ENCODE peak calls at places on chromosome 12, in four cellular contexts. One of them, this sample, is unnamed.
A peak's percentile ranks its signal among the peaks of the same experiment; 100 is the strongest.

GRCh38 chr12:10221846-10222245 is 9.2 kb downstream of the GABARAPL1 start:
- DNase-seq in K562: no peak
- DNase-seq in SK-N-SH: no peak
- DNase-seq in HepG2: no peak
- DNase-seq in this sample: no peak

GRCh38 chr12:78695749-78696148 is 168.8 kb upstream of the SYT1 start:
- DNase-seq in K562: no peak
- DNase-seq in SK-N-SH: no peak
- DNase-seq in HepG2: no peak
- DNase-seq in this sample: no peak

GRCh38 chr12:92605621-92606170 is 97.1 kb upstream of the PLEKHG7 start:
- DNase-seq in K562: no peak
- DNase-seq in SK-N-SH: no peak
- DNase-seq in HepG2: no peak
- DNase-seq in this sample: no peak

GRCh38 chr12:19575307-19576243 is 136.3 kb downstream of the AEBP2 start:
- DNase-seq in K562: no peak
- DNase-seq in SK-N-SH: peak; percentile 89
- DNase-seq in HepG2: peak; percentile 1
- DNase-seq in this sample: no peak

GRCh38 chr12:63319386-63319785 is 168.4 kb upstream of the AVPR1A start:
- DNase-seq in K562: no peak
- DNase-seq in SK-N-SH: no peak
- DNase-seq in HepG2: no peak
- DNase-seq in this sample: no peak

GRCh38 chr12:111031956-111032919 is 111.9 kb upstream of the MYL2 start:
- DNase-seq in K562: no peak
- DNase-seq in SK-N-SH: no peak
- DNase-seq in HepG2: no peak
- DNase-seq in this sample: no peak

GRCh38 chr12:69905801-69906200 is 80.8 kb downstream of the MYRFL start:
- DNase-seq in K562: no peak
- DNase-seq in SK-N-SH: no peak
- DNase-seq in HepG2: no peak
- DNase-seq in this sample: no peak

GRCh38 chr12:42609605-42610004 is 20.1 kb upstream of the PRICKLE1 start:
- DNase-seq in K562: no peak
- DNase-seq in SK-N-SH: no peak
- DNase-seq in HepG2: no peak
- DNase-seq in this sample: no peak

GRCh38 chr12:65936529-65936911 is 112.2 kb downstream of the HMGA2 start:
- DNase-seq in K562: no peak
- DNase-seq in SK-N-SH: no peak
- DNase-seq in HepG2: no peak
- DNase-seq in this sample: no peak

GRCh38 chr12:48021485-48022179 is 17.4 kb upstream of the COL2A1 start:
- DNase-seq in K562: no peak
- DNase-seq in SK-N-SH: no peak
- DNase-seq in HepG2: no peak
- DNase-seq in this sample: peak; percentile 81

GRCh38 chr12:40622246-40622838 is 69.9 kb upstream of the CNTN1 start:
- DNase-seq in K562: peak; percentile 11
- DNase-seq in SK-N-SH: peak; percentile 56
- DNase-seq in HepG2: peak; percentile 19
- DNase-seq in this sample: peak; percentile 71

GRCh38 chr12:13941258-13942249 is 39.8 kb downstream of the GRIN2B start:
- DNase-seq in K562: peak; percentile 15
- DNase-seq in SK-N-SH: peak; percentile 12
- DNase-seq in HepG2: peak; percentile 76
- DNase-seq in this sample: peak; percentile 74

GRCh38 chr12:57693317-57693658 is 644 bp upstream of the OS9 start:
- DNase-seq in K562: no peak
- DNase-seq in SK-N-SH: no peak
- DNase-seq in HepG2: no peak
- DNase-seq in this sample: no peak

GRCh38 chr12:105507311-105508035 is 177.0 kb downstream of the C12orf75 start:
- DNase-seq in K562: no peak
- DNase-seq in SK-N-SH: no peak
- DNase-seq in HepG2: no peak
- DNase-seq in this sample: no peak

GRCh38 chr12:81077686-81078441 is at the start of gene ACSS3:
- DNase-seq in K562: no peak
- DNase-seq in SK-N-SH: peak; percentile 9
- DNase-seq in HepG2: peak; percentile 67
- DNase-seq in this sample: peak; percentile 85

GRCh38 chr12:9687228-9687627 is 17.7 kb downstream of the CLEC2D start:
- DNase-seq in K562: peak; percentile 8
- DNase-seq in SK-N-SH: no peak
- DNase-seq in HepG2: no peak
- DNase-seq in this sample: no peak

GRCh38 chr12:120079352-120080042 is 37.1 kb downstream of the RAB35 start:
- DNase-seq in K562: no peak
- DNase-seq in SK-N-SH: no peak
- DNase-seq in HepG2: peak; percentile 78
- DNase-seq in this sample: no peak

GRCh38 chr12:105980048-105980447 is 158.7 kb downstream of the NUAK1 start:
- DNase-seq in K562: no peak
- DNase-seq in SK-N-SH: no peak
- DNase-seq in HepG2: no peak
- DNase-seq in this sample: no peak

GRCh38 chr12:112307219-112308062 is 74.8 kb downstream of the HECTD4 start:
- DNase-seq in K562: no peak
- DNase-seq in SK-N-SH: no peak
- DNase-seq in HepG2: no peak
- DNase-seq in this sample: no peak

GRCh38 chr12:112308184-112308583 is 74.0 kb downstream of the HECTD4 start:
- DNase-seq in K562: no peak
- DNase-seq in SK-N-SH: no peak
- DNase-seq in HepG2: no peak
- DNase-seq in this sample: no peak

GRCh38 chr12:112304411-112304810 is 77.8 kb downstream of the HECTD4 start:
- DNase-seq in K562: no peak
- DNase-seq in SK-N-SH: no peak
- DNase-seq in HepG2: no peak
- DNase-seq in this sample: no peak

GRCh38 chr12:112303799-112304198 is 78.4 kb downstream of the HECTD4 start:
- DNase-seq in K562: no peak
- DNase-seq in SK-N-SH: no peak
- DNase-seq in HepG2: no peak
- DNase-seq in this sample: no peak

GRCh38 chr12:112305951-112306350 is 76.3 kb downstream of the HECTD4 start:
- DNase-seq in K562: no peak
- DNase-seq in SK-N-SH: no peak
- DNase-seq in HepG2: no peak
- DNase-seq in this sample: no peak
- TF ChIP-seq FOXJ3 in K562: no peak
- TF ChIP-seq FOXJ3 in SK-N-SH: no peak
- TF ChIP-seq FOXJ3 in HepG2: no peak
- TF ChIP-seq FOXJ3 in this sample: no peak

GRCh38 chr12:56082967-56083366 is 3.0 kb downstream of the ERBB3 start:
- DNase-seq in K562: peak; percentile 50
- DNase-seq in SK-N-SH: no peak
- DNase-seq in HepG2: peak; percentile 48
- DNase-seq in this sample: no peak

GRCh38 chr12:56081393-56082347 is 1.7 kb downstream of the ERBB3 start:
- DNase-seq in K562: no peak
- DNase-seq in SK-N-SH: no peak
- DNase-seq in HepG2: peak; percentile 99
- DNase-seq in this sample: peak; percentile 14

GRCh38 chr12:56080556-56081138 is 682 bp downstream of the ERBB3 start:
- DNase-seq in K562: peak; percentile 16
- DNase-seq in SK-N-SH: no peak
- DNase-seq in HepG2: peak; percentile 96
- DNase-seq in this sample: peak; percentile 59

GRCh38 chr12:56079729-56080555 is at the start of gene ERBB3:
- DNase-seq in K562: peak; percentile 94
- DNase-seq in SK-N-SH: peak; percentile 84
- DNase-seq in HepG2: peak; percentile 82
- DNase-seq in this sample: peak; percentile 82

GRCh38 chr12:56082382-56082781 is 2.4 kb downstream of the ERBB3 start:
- DNase-seq in K562: no peak
- DNase-seq in SK-N-SH: no peak
- DNase-seq in HepG2: no peak
- DNase-seq in this sample: no peak
- TF ChIP-seq FOXJ3 in K562: no peak
- TF ChIP-seq FOXJ3 in SK-N-SH: no peak
- TF ChIP-seq FOXJ3 in HepG2: no peak
- TF ChIP-seq FOXJ3 in this sample: no peak

GRCh38 chr12:30692470-30692869 is 3.2 kb downstream of the IPO8 start:
- DNase-seq in K562: no peak
- DNase-seq in SK-N-SH: no peak
- DNase-seq in HepG2: no peak
- DNase-seq in this sample: no peak
- TF ChIP-seq FOXJ3 in K562: no peak
- TF ChIP-seq FOXJ3 in SK-N-SH: no peak
- TF ChIP-seq FOXJ3 in HepG2: no peak
- TF ChIP-seq FOXJ3 in this sample: no peak

GRCh38 chr12:112105891-112106290 is 2.7 kb downstream of the NAA25 start:
- DNase-seq in K562: no peak
- DNase-seq in SK-N-SH: no peak
- DNase-seq in HepG2: no peak
- DNase-seq in this sample: no peak

GRCh38 chr12:112107306-112107705 is 1.3 kb downstream of the NAA25 start:
- DNase-seq in K562: no peak
- DNase-seq in SK-N-SH: no peak
- DNase-seq in HepG2: no peak
- DNase-seq in this sample: no peak

GRCh38 chr12:112111931-112112330 is 3.3 kb upstream of the NAA25 start:
- DNase-seq in K562: no peak
- DNase-seq in SK-N-SH: no peak
- DNase-seq in HepG2: no peak
- DNase-seq in this sample: no peak

GRCh38 chr12:112103758-112104504 is 4.7 kb downstream of the NAA25 start:
- DNase-seq in K562: peak; percentile 21
- DNase-seq in SK-N-SH: no peak
- DNase-seq in HepG2: no peak
- DNase-seq in this sample: no peak

DNA sequence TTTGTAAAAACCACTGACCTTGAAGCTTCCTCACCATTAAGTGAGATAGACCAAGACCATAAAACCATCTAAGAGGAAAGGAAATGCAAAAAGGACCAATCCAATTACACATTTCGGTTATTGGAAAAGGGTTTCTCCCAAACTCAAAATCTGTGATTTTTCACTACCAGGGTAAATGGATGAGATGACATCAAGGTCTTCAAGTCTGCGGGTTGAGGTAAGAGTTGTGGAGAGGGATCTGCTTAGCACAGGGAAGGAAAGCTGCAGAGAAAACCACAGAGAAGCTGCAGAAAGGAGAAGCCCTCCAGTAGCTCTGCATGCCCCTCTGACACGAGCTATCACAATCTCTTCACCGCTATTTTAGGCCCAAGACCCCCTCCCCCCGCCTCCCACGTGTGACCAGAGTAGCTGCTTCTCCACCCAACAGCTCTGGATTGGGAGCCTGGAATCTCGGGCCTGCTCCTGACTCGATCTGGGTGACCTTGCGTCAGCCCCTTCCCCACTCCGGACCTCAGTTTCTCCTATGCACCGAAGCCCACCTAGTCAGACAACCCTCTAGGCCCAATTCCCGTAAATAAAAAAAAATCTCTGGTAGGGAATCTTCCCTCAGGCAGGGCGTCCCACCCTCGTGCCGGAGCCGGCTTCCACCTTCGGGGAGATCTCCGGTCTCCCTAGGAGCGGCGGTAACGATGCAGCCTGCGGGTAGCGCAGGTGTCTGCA is 695 bp downstream of the NAA25 start:
- DNase-seq in K562: peak; percentile 40
- DNase-seq in SK-N-SH: peak; percentile 63
- DNase-seq in HepG2: no peak
- DNase-seq in this sample: peak; percentile 30
- TF ChIP-seq FOXJ3 in K562: no peak
- TF ChIP-seq FOXJ3 in SK-N-SH: no peak
- TF ChIP-seq FOXJ3 in HepG2: no peak
- TF ChIP-seq FOXJ3 in this sample: no peak

GRCh38 chr12:28781671-28782652 is 367.1 kb upstream of the FAR2 start:
- DNase-seq in K562: no peak
- DNase-seq in SK-N-SH: no peak
- DNase-seq in HepG2: no peak
- DNase-seq in this sample: no peak
- TF ChIP-seq FOXJ3 in K562: no peak
- TF ChIP-seq FOXJ3 in SK-N-SH: no peak
- TF ChIP-seq FOXJ3 in HepG2: no peak
- TF ChIP-seq FOXJ3 in this sample: no peak

GRCh38 chr12:21220266-21220665 is 89.3 kb downstream of the SLCO1B1 start:
- DNase-seq in K562: no peak
- DNase-seq in SK-N-SH: no peak
- DNase-seq in HepG2: no peak
- DNase-seq in this sample: no peak
- TF ChIP-seq FOXJ3 in K562: no peak
- TF ChIP-seq FOXJ3 in SK-N-SH: no peak
- TF ChIP-seq FOXJ3 in HepG2: no peak
- TF ChIP-seq FOXJ3 in this sample: no peak

DNA sequence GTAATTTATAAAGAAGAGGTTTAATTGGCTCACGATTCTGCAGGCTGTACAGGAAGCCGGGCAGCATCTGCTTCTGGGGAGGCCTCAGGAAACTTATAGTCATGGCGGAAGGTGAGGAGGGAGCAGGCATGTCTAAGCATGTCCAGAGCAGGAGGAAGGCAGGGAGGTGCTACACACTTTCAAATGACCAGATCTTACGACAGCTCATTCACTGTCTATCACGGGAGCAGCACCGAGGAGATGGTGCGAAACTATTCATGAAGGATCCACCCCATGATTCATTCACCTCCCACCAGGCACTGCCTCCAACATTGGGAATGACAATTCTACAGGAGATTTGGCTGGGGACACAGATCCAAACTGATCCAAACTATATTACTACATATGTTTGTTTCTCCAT is 10.0 kb downstream of the SFSWAP start:
- DNase-seq in K562: no peak
- DNase-seq in SK-N-SH: no peak
- DNase-seq in HepG2: no peak
- DNase-seq in this sample: no peak
- TF ChIP-seq FOXJ3 in K562: no peak
- TF ChIP-seq FOXJ3 in SK-N-SH: no peak
- TF ChIP-seq FOXJ3 in HepG2: no peak
- TF ChIP-seq FOXJ3 in this sample: no peak

GRCh38 chr12:22684526-22685118 is 59.7 kb downstream of the ETNK1 start:
- DNase-seq in K562: no peak
- DNase-seq in SK-N-SH: peak; percentile 10
- DNase-seq in HepG2: peak; percentile 17
- DNase-seq in this sample: no peak
- TF ChIP-seq FOXJ3 in K562: no peak
- TF ChIP-seq FOXJ3 in SK-N-SH: no peak
- TF ChIP-seq FOXJ3 in HepG2: no peak
- TF ChIP-seq FOXJ3 in this sample: no peak

GRCh38 chr12:8609061-8609570 is 3.5 kb downstream of the AICDA start:
- DNase-seq in K562: peak; percentile 13
- DNase-seq in SK-N-SH: peak; percentile 59
- DNase-seq in HepG2: peak; percentile 28
- DNase-seq in this sample: peak; percentile 33
- TF ChIP-seq FOXJ3 in K562: no peak
- TF ChIP-seq FOXJ3 in SK-N-SH: no peak
- TF ChIP-seq FOXJ3 in HepG2: no peak
- TF ChIP-seq FOXJ3 in this sample: no peak

This sample was measured in WTC11.